ENCODE peak calls at places on chromosomes 2 and 18, in ten cellular contexts. L is dermis microvascular lymphatic vessel endothelial cell; G is astrocyte of the hippocampus; R is germinal center; Z is AG04450; X is activated CD4-positive, alpha-beta T cell treated with anti-CD3 and anti-CD28 coated beads for 24 hours; Y is NCI-H2081; Q is AML-193; D is Caki2; E is LoVo. C is an unnamed sample.

GRCh38 chr18:33440384-33441043 is at the start of gene CCDC178:
- DNase-seq in L (no peak), G (peak; percentile 71), R (no peak), Z (no peak), X (no peak), Y (peak; percentile 3), Q (no peak), D (no peak), E (no peak), C (no peak)

GRCh38 chr2:102166189-102166845 is 20.5 kb upstream of the IL1RL2 start:
- DNase-seq in L (peak; percentile 52), G (peak; percentile 73), R (no peak), Z (no peak), X (no peak), Y (no peak), Q (no peak), D (peak; percentile 32), E (peak; percentile 34), C (no peak)

GRCh38 chr2:38835015-38835601 is 40.6 kb downstream of the DHX57 start:
- DNase-seq in L (peak; percentile 18), G (peak; percentile 25), R (no peak), Z (no peak), X (no peak), Y (peak; percentile 35), Q (peak; percentile 26), D (peak; percentile 44), E (no peak), C (no peak)

GRCh38 chr18:39737869-39738268 is 2172.3 kb upstream of the CELF4 start:
- DNase-seq in L (no peak), G (no peak), R (no peak), Z (no peak), X (no peak), Y (no peak), Q (no peak), D (no peak), E (no peak), C (no peak)

GRCh38 chr2:17608251-17608650 is 67.8 kb downstream of the VSNL1 start:
- DNase-seq in L (no peak), G (no peak), R (no peak), Z (no peak), X (no peak), Y (no peak), Q (no peak), D (no peak), E (no peak), C (no peak)

GRCh38 chr2:27798948-27799645 is 27.6 kb downstream of the MRPL33 start:
- DNase-seq in L (no peak), G (peak; percentile 99), R (no peak), Z (peak; percentile 100), X (no peak), Y (no peak), Q (no peak), D (peak; percentile 99), E (peak; percentile 58), C (no peak)

GRCh38 chr2:529425-529824 is 147.8 kb downstream of the TMEM18 start:
- DNase-seq in L (no peak), G (peak; percentile 37), R (peak; percentile 54), Z (no peak), X (no peak), Y (peak; percentile 80), Q (peak; percentile 62), D (peak; percentile 53), E (peak; percentile 2), C (no peak)

GRCh38 chr18:56166914-56167313 is 471.5 kb downstream of the TXNL1 start:
- DNase-seq in L (no peak), G (no peak), R (no peak), Z (no peak), X (no peak), Y (no peak), Q (no peak), D (no peak), E (no peak), C (no peak)

GRCh38 chr2:27720004-27720551 is 51.4 kb upstream of the MRPL33 start:
- DNase-seq in L (peak; percentile 32), G (peak; percentile 94), R (no peak), Z (peak; percentile 85), X (peak; percentile 41), Y (no peak), Q (no peak), D (peak; percentile 94), E (peak; percentile 76), C (no peak)

GRCh38 chr18:46437019-46437418 is 220.0 kb downstream of the LOXHD1 start:
- DNase-seq in L (no peak), G (no peak), R (no peak), Z (no peak), X (no peak), Y (no peak), Q (no peak), D (no peak), E (no peak), C (no peak)

GRCh38 chr18:48409591-48410094 is 460 bp upstream of the ZBTB7C start:
- DNase-seq in L (no peak), G (peak; percentile 60), R (no peak), Z (no peak), X (no peak), Y (no peak), Q (no peak), D (peak; percentile 49), E (peak; percentile 7), C (peak; percentile 19)

GRCh38 chr2:101464841-101465240 is 10.1 kb downstream of the RFX8 start:
- DNase-seq in L (peak; percentile 51), G (no peak), R (no peak), Z (no peak), X (no peak), Y (no peak), Q (no peak), D (no peak), E (no peak), C (no peak)

GRCh38 chr2:169983506-169983905 is 156.3 kb downstream of the UBR3 start:
- DNase-seq in L (no peak), G (no peak), R (no peak), Z (no peak), X (no peak), Y (no peak), Q (no peak), D (no peak), E (no peak), C (no peak)

GRCh38 chr2:159968282-159968900 is 94.0 kb downstream of the PLA2R1 start:
- DNase-seq in L (peak; percentile 48), G (peak; percentile 73), R (peak; percentile 17), Z (no peak), X (no peak), Y (peak; percentile 46), Q (peak; percentile 12), D (peak; percentile 8), E (peak; percentile 14), C (no peak)

GRCh38 chr2:165630276-165630675 is 160.8 kb downstream of the CSRNP3 start:
- DNase-seq in L (no peak), G (no peak), R (no peak), Z (no peak), X (no peak), Y (no peak), Q (no peak), D (no peak), E (no peak), C (no peak)